ENCODE peak calls at places on chromosomes 2 and 18, in five cellular contexts. J is neuronal stem cell, Y is K562, N is endothelial cell of umbilical vein, X is GM23248. P is an unnamed sample.

GRCh38 chr2:10256031-10256524 is 46.6 kb upstream of the HPCAL1 start:
- DNase-seq in J (no peak), Y (no peak), N (no peak), X (no peak), P (no peak)

GRCh38 chr2:30238143-30238800 is 6.9 kb downstream of the LBH start:
- DNase-seq in J (no peak), Y (no peak), N (no peak), X (no peak), P (no peak)

GRCh38 chr18:46167971-46168370 is 63.8 kb downstream of the HAUS1 start:
- DNase-seq in J (no peak), Y (no peak), N (no peak), X (no peak), P (peak)

GRCh38 chr2:96762529-96763253 is 2.0 kb downstream of the CNNM4 start:
- DNase-seq in J (peak), Y (peak), N (no peak), X (peak), P (no peak)

GRCh38 chr18:23712445-23712844 is 23.2 kb downstream of the LAMA3 start:
- DNase-seq in J (no peak), Y (no peak), N (no peak), X (no peak), P (no peak)

GRCh38 chr18:13453714-13454113 is 235.2 kb downstream of the LDLRAD4 start:
- DNase-seq in J (no peak), Y (no peak), N (no peak), X (peak), P (no peak)

GRCh38 chr2:237431372-237431771 is 17.4 kb upstream of the COL6A3 start:
- DNase-seq in J (no peak), Y (no peak), N (no peak), X (peak), P (no peak)

GRCh38 chr2:27807476-27807875 is 36.0 kb downstream of the MRPL33 start:
- DNase-seq in J (peak), Y (peak), N (peak), X (peak), P (peak)

GRCh38 chr18:3230401-3231334 is 10.9 kb upstream of the MYOM1 start:
- DNase-seq in J (no peak), Y (peak), N (no peak), X (no peak), P (peak)

GRCh38 chr2:239693761-239694415 is 293.1 kb upstream of the HDAC4 start:
- DNase-seq in J (no peak), Y (no peak), N (no peak), X (no peak), P (peak)

GRCh38 chr2:234198976-234199375 is 148.5 kb downstream of the SPP2 start:
- DNase-seq in J (no peak), Y (no peak), N (no peak), X (peak), P (no peak)

GRCh38 chr2:54570925-54571694 is 115.0 kb downstream of the SPTBN1 start:
- DNase-seq in J (no peak), Y (peak), N (peak), X (peak), P (peak)

GRCh38 chr2:852168-852567 is 98.5 kb upstream of the SNTG2 start:
- DNase-seq in J (no peak), Y (no peak), N (no peak), X (no peak), P (no peak)

GRCh38 chr2:44250376-44250775 is 24.9 kb upstream of the SLC3A1 start:
- DNase-seq in J (no peak), Y (no peak), N (no peak), X (no peak), P (no peak)

GRCh38 chr18:78497641-78498040 is 482.0 kb upstream of the SALL3 start:
- DNase-seq in J (no peak), Y (no peak), N (no peak), X (no peak), P (no peak)

DNA sequence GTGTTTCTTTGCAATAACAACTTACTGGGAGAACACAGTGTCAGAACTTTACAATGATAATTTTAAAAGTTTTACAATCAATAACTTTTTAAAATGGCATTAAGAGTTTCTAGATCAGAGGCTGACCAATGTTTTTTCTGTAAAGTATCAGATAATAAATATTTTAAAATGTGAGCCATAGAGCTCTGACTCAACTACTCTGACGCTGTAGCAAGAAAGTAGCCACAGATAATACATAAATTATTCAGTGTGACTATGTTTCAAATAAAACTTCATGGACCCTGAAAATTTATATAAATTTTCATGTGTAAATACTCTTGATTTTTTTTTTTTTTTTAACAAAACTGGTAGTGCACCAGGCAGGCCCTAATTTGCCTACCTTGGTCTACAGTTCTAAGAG is 77.4 kb downstream of the CUL3 start:
- DNase-seq in J (no peak), Y (no peak), N (no peak), X (no peak), P (no peak)
- H3K9ac ChIP-seq in J (no peak), Y (no peak), N (no peak), X (no peak), P (no peak)

GRCh38 chr2:68762112-68762511 is 27.5 kb downstream of the ARHGAP25 start:
- DNase-seq in J (no peak), Y (no peak), N (no peak), X (no peak), P (no peak)
- H3K27ac ChIP-seq in J (no peak), Y (peak), N (no peak), X (no peak), P (peak)

DNA sequence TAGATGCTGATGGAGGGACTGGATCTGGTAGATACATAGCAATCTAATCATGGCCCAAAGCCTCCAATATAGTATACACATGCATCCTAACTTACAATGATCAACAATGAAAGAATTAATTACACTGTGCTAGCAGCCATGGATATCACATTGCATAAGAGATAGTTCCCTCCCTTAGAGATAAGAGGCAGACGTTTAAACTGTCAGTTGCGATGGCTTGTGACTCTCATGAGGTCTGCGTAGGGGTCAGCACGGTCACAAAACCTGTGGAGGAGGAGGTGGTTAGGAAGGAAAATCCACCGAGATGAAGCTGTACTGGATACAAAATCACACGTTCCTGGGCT is 817 bp upstream of the RALB start:
- DNase-seq in J (no peak), Y (peak), N (no peak), X (no peak), P (peak)
- H3K9ac ChIP-seq in J (peak), Y (peak), N (no peak), X (peak), P (peak)

GRCh38 chr2:98773169-98773568 is 42.2 kb upstream of the MGAT4A start:
- DNase-seq in J (no peak), Y (no peak), N (no peak), X (no peak), P (no peak)

GRCh38 chr2:98773907-98774306 is 43.0 kb upstream of the MGAT4A start:
- DNase-seq in J (no peak), Y (no peak), N (no peak), X (no peak), P (no peak)

GRCh38 chr2:98771264-98771663 is 40.3 kb upstream of the MGAT4A start:
- DNase-seq in J (no peak), Y (no peak), N (no peak), X (no peak), P (no peak)

GRCh38 chr2:98771771-98772521 is 41.0 kb upstream of the MGAT4A start:
- DNase-seq in J (no peak), Y (no peak), N (no peak), X (no peak), P (no peak)

GRCh38 chr2:98772531-98772930 is 41.6 kb upstream of the MGAT4A start:
- DNase-seq in J (no peak), Y (no peak), N (no peak), X (no peak), P (no peak)
- H3K27ac ChIP-seq in J (no peak), Y (no peak), N (no peak), X (no peak), P (peak)

GRCh38 chr2:218401834-218402370 is 2.2 kb downstream of the CTDSP1 start:
- DNase-seq in J (no peak), Y (no peak), N (no peak), X (no peak), P (no peak)

GRCh38 chr2:218400930-218401833 is 1.5 kb downstream of the CTDSP1 start:
- DNase-seq in J (no peak), Y (peak), N (no peak), X (peak), P (peak)

GRCh38 chr2:218398437-218399390 is 954 bp upstream of the CTDSP1 start:
- DNase-seq in J (peak), Y (peak), N (peak), X (peak), P (peak)

GRCh38 chr2:218399391-218400166 is at the start of gene CTDSP1:
- DNase-seq in J (peak), Y (peak), N (peak), X (peak), P (peak)

GRCh38 chr2:218400167-218400929 is 680 bp downstream of the CTDSP1 start:
- DNase-seq in J (peak), Y (peak), N (peak), X (peak), P (peak)
- H3K9ac ChIP-seq in J (peak), Y (peak), N (peak), X (peak), P (peak)

GRCh38 chr2:200608341-200609026 is 22.7 kb downstream of the AOX1 start:
- DNase-seq in J (no peak), Y (no peak), N (no peak), X (no peak), P (no peak)
- H3K27ac ChIP-seq in J (no peak), Y (no peak), N (no peak), X (peak), P (no peak)

GRCh38 chr18:55079067-55079466 is 119.8 kb upstream of the CCDC68 start:
- DNase-seq in J (no peak), Y (no peak), N (no peak), X (no peak), P (no peak)
- H3K9ac ChIP-seq in J (no peak), Y (no peak), N (no peak), X (no peak), P (no peak)

GRCh38 chr2:40371525-40372277 is 80.2 kb downstream of the SLC8A1 start:
- DNase-seq in J (peak), Y (no peak), N (no peak), X (peak), P (peak)

GRCh38 chr2:40372278-40372580 is 79.7 kb downstream of the SLC8A1 start:
- DNase-seq in J (no peak), Y (no peak), N (no peak), X (peak), P (no peak)

GRCh38 chr2:40369619-40370397 is 82.1 kb downstream of the SLC8A1 start:
- DNase-seq in J (no peak), Y (no peak), N (no peak), X (peak), P (no peak)

GRCh38 chr2:40373093-40373492 is 78.8 kb downstream of the SLC8A1 start:
- DNase-seq in J (no peak), Y (no peak), N (no peak), X (no peak), P (no peak)

DNA sequence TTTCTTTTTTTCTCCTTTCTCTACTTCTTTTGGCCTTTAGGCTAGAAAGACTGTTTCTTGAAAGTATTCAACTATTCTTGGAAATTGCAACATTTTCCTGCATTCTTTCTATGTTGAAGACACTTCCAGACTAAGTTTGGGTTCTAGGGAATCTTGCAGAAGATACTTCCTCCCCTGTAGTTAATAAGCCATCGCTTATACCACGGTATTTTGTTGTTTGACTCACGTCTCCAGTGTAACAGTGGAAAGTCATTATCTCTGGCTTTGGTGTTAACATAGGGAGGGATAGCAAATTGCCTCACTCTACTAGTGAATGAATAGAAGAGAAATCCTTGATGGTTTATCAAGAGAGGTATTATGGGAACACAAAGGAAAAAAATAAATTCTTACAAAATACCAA is 79.3 kb downstream of the SLC8A1 start:
- DNase-seq in J (no peak), Y (no peak), N (no peak), X (peak), P (no peak)
- H3K27ac ChIP-seq in J (no peak), Y (no peak), N (no peak), X (peak), P (no peak)

P was measured in colonic mucosa.